ENCODE peak calls at places on chromosomes 2 and 18, in four cellular contexts. N, T, J and S are unnamed samples. For H3K9me3, the result is how much of the 10 kb centered on the place peaks cover.

GRCh38 chr2:194301946-194302345 is 1355.1 kb upstream of the SLC39A10 start:
- DNase-seq in N (no peak), T (no peak), J (no peak), S (no peak)

GRCh38 chr2:173159794-173160463 is 84.3 kb downstream of the MAP3K20 start:
- DNase-seq in N (peak), T (peak), J (peak), S (peak)

GRCh38 chr2:236366406-236366805 is 102.2 kb upstream of the ASB18 start:
- DNase-seq in N (no peak), T (no peak), J (no peak), S (no peak)

GRCh38 chr2:37189452-37190153 is 1.1 kb upstream of the SULT6B1 start:
- DNase-seq in N (no peak), T (peak), J (no peak), S (no peak)

GRCh38 chr2:36655456-36655855 is 41.1 kb upstream of the VIT start:
- DNase-seq in N (no peak), T (no peak), J (no peak), S (no peak)

GRCh38 chr2:74538881-74539339 is 9.2 kb downstream of the HTRA2 start:
- DNase-seq in N (peak), T (no peak), J (peak), S (no peak)

GRCh38 chr2:201797175-201797840 is 9.0 kb upstream of the CDK15 start:
- DNase-seq in N (no peak), T (no peak), J (no peak), S (no peak)

GRCh38 chr2:145829931-145830330 is 1310.0 kb upstream of the ZEB2 start:
- DNase-seq in N (no peak), T (no peak), J (no peak), S (no peak)

GRCh38 chr2:36416370-36417165 is 61.0 kb downstream of the CRIM1 start:
- DNase-seq in N (no peak), T (no peak), J (no peak), S (no peak)

GRCh38 chr2:32559136-32559535 is 68.7 kb upstream of the TTC27 start:
- DNase-seq in N (no peak), T (no peak), J (no peak), S (no peak)

GRCh38 chr18:62522178-62522509 is 681 bp upstream of the ZCCHC2 start:
- DNase-seq in N (no peak), T (no peak), J (no peak), S (no peak)

GRCh38 chr2:187698374-187699110 is 144.3 kb upstream of the TFPI start:
- DNase-seq in N (no peak), T (no peak), J (no peak), S (no peak)

GRCh38 chr2:12087175-12087574 is 340.7 kb downstream of the LPIN1 start:
- DNase-seq in N (no peak), T (no peak), J (no peak), S (no peak)

GRCh38 chr18:28071199-28071598 is 105.7 kb downstream of the CDH2 start:
- DNase-seq in N (no peak), T (no peak), J (no peak), S (no peak)

GRCh38 chr2:168907940-168908662 is 7.0 kb downstream of the G6PC2 start:
- DNase-seq in N (no peak), T (no peak), J (no peak), S (no peak)

GRCh38 chr18:12726774-12727550 is 24.1 kb downstream of the PSMG2 start:
- DNase-seq in N (no peak), T (peak), J (peak), S (no peak)

GRCh38 chr2:133326651-133327397 is 241.4 kb downstream of the NCKAP5 start:
- DNase-seq in N (no peak), T (no peak), J (no peak), S (no peak)

GRCh38 chr2:134367216-134367615 is 113.3 kb downstream of the MGAT5 start:
- DNase-seq in N (no peak), T (no peak), J (no peak), S (no peak)

GRCh38 chr2:42429352-42429751 is 64.4 kb downstream of the KCNG3 start:
- DNase-seq in N (no peak), T (no peak), J (no peak), S (no peak)

GRCh38 chr2:209334188-209335017 is 89.4 kb upstream of the MAP2 start:
- DNase-seq in N (peak), T (peak), J (peak), S (peak)

DNA sequence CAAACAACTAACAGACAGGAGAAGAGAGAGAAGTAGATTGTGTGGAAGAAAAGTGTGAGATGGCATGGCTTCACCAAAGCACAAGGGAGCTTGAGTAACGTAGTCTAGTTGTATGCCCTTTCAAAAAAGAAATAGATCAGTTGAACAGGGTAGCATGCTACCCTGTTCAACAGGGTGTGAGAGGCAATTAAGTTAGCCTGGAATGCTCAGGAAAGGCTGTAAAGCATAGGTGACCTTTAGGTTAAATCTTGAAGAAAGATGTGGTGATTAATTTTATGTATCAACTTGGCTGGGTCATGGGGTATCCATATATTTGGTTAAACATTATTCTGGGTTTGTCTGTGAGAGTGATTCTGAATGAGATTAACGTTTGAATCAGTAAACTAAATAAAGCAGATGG is 61.8 kb upstream of the ZC3H15 start:
- DNase-seq in N (no peak), T (no peak), J (no peak), S (no peak)
- H3K27ac ChIP-seq in N (no peak), T (no peak), J (no peak), S (no peak)

GRCh38 chr2:129331638-129332037 is 647.8 kb upstream of the RAB6C start:
- DNase-seq in N (no peak), T (no peak), J (no peak), S (no peak)

GRCh38 chr2:129334696-129335095 is 644.8 kb upstream of the RAB6C start:
- DNase-seq in N (peak), T (no peak), J (no peak), S (peak)

GRCh38 chr2:129329574-129329973 is 649.9 kb upstream of the RAB6C start:
- DNase-seq in N (no peak), T (no peak), J (no peak), S (no peak)

GRCh38 chr2:129334128-129334527 is 645.3 kb upstream of the RAB6C start:
- DNase-seq in N (no peak), T (no peak), J (no peak), S (no peak)

DNA sequence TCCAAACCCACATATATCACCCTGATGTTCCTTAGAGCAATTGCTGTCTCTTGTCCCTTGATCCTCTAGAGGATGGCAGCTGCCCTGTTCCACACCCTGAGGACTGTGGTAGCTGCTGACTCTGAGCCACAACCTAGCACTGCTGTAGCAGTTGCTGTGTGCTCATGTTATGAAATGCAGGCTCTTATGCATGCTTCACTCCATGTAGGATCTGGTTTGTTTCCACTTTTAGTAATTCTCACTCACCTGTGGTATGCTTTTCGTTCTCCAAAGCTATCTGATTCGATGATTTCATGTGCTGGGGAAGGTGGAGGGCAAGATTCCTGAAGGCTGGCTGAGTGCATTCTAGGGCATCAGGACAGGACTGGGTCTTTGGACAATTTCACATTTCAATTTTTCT is 649.0 kb upstream of the RAB6C start:
- DNase-seq in N (no peak), T (no peak), J (no peak), S (no peak)
- H3K9me3 ChIP-seq in N (under half), T (under half), J (under half), S (under half)

GRCh38 chr2:10783421-10783820 is 29.2 kb downstream of the PDIA6 start:
- DNase-seq in N (no peak), T (no peak), J (no peak), S (no peak)

GRCh38 chr2:10784719-10785118 is 27.9 kb downstream of the PDIA6 start:
- DNase-seq in N (no peak), T (no peak), J (no peak), S (no peak)

GRCh38 chr2:10780491-10780820 is 32.1 kb downstream of the PDIA6 start:
- DNase-seq in N (no peak), T (no peak), J (no peak), S (no peak)

GRCh38 chr2:10779776-10780490 is 32.7 kb downstream of the PDIA6 start:
- DNase-seq in N (no peak), T (no peak), J (no peak), S (no peak)

GRCh38 chr2:10781746-10782145 is 30.8 kb downstream of the PDIA6 start:
- DNase-seq in N (no peak), T (no peak), J (no peak), S (no peak)
- H3K27ac ChIP-seq in N (no peak), T (no peak), J (no peak), S (no peak)

GRCh38 chr18:48173557-48173956 is 235.6 kb downstream of the ZBTB7C start:
- DNase-seq in N (no peak), T (no peak), J (no peak), S (no peak)

GRCh38 chr18:48170651-48171050 is 238.5 kb downstream of the ZBTB7C start:
- DNase-seq in N (no peak), T (no peak), J (no peak), S (no peak)

GRCh38 chr18:48172226-48173006 is 236.8 kb downstream of the ZBTB7C start:
- DNase-seq in N (no peak), T (no peak), J (no peak), S (no peak)

GRCh38 chr18:48168861-48169260 is 238.4 kb upstream of the SMAD2 start:
- DNase-seq in N (no peak), T (no peak), J (no peak), S (no peak)

GRCh38 chr18:48171490-48172188 is 237.5 kb downstream of the ZBTB7C start:
- DNase-seq in N (no peak), T (no peak), J (no peak), S (no peak)
- H3K9me3 ChIP-seq in N (under half), T (under half), J (under half), S (under half)

DNA sequence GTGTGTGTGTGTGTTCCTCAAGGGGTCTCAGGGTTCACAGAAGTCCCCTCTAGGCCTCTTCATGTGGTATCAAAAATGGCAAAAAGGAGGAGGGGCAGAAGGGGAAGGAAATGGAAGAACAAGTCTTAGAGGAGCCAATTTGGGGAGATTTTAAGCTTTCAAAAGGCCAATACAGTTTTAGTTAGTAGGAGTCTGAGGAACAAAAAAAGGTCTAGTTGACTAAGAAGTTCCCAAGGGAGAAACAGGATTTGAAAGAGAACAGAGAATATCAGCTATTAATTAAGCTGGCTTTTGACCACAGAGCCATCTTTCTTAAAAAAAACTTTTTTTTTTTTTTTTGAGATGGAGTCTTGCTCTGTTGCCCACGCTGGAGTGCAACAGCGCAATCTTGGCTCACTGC is 7.1 kb downstream of the RNF125 start:
- DNase-seq in N (no peak), T (no peak), J (no peak), S (no peak)
- H3K27ac ChIP-seq in N (no peak), T (no peak), J (no peak), S (no peak)

GRCh38 chr2:228377533-228377932 is 196.0 kb upstream of the SPHKAP start:
- DNase-seq in N (no peak), T (no peak), J (no peak), S (no peak)

GRCh38 chr2:228378233-228378632 is 196.7 kb upstream of the SPHKAP start:
- DNase-seq in N (no peak), T (no peak), J (no peak), S (no peak)

GRCh38 chr2:228378696-228379425 is 197.4 kb upstream of the SPHKAP start:
- DNase-seq in N (no peak), T (no peak), J (no peak), S (no peak)
- H3K9me3 ChIP-seq in N (under half), T (under half), J (under half), S (under half)

DNA sequence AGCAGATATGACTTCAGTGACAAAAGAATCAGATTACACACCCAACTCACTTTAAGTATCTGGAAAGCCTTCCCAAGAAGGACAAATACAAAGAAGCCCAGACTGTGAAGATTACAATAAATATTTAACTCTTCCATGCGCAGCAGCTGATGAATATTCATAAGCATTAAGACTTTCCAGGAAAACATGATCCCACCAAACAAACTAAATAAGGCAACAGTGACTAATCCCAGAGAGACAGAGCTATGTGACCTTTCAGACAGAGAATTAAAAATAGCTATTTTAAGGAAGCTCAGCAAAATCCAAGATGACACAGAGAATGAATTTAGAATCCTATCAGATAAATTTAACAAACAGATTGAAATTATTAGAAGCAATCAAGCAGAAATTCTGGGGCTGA is 108.1 kb upstream of the UBE2E3 start:
- DNase-seq in N (no peak), T (no peak), J (no peak), S (no peak)
- H3K27ac ChIP-seq in N (no peak), T (no peak), J (no peak), S (no peak)

GRCh38 chr2:196649202-196649601 is 9.7 kb downstream of the CCDC150 start:
- DNase-seq in N (no peak), T (no peak), J (no peak), S (no peak)

GRCh38 chr2:196657332-196657731 is 17.8 kb downstream of the CCDC150 start:
- DNase-seq in N (no peak), T (no peak), J (no peak), S (no peak)

GRCh38 chr2:196652869-196653268 is 13.4 kb downstream of the CCDC150 start:
- DNase-seq in N (no peak), T (no peak), J (no peak), S (no peak)

GRCh38 chr2:196653843-196654242 is 14.3 kb downstream of the CCDC150 start:
- DNase-seq in N (no peak), T (no peak), J (no peak), S (no peak)

GRCh38 chr2:196651387-196652094 is 12.0 kb downstream of the CCDC150 start:
- DNase-seq in N (no peak), T (no peak), J (no peak), S (no peak)
- H3K9me3 ChIP-seq in N (under half), T (under half), J (under half), S (under half)